ENCODE peak calls at places on chromosomes 3 and 15, in ten cellular contexts. One of them, this sample, is unnamed.

GRCh38 chr3:39147711-39148115 is 5.7 kb downstream of the CSRNP1 start:
- DNase-seq in CD4-positive, alpha-beta memory T cell: no peak
- DNase-seq in adipocyte: peak
- DNase-seq in fibroblast of the aortic adventitia: no peak
- DNase-seq in A549: no peak
- DNase-seq in K562: no peak
- DNase-seq in GM12865: peak
- DNase-seq in fibroblast of lung: peak
- DNase-seq in PC-3: peak
- DNase-seq in kidney: peak
- DNase-seq in this sample: peak

GRCh38 chr15:39834256-39834655 is 51.6 kb upstream of the FSIP1 start:
- DNase-seq in K562: no peak
- DNase-seq in adipocyte: peak
- DNase-seq in kidney: no peak
- DNase-seq in fibroblast of the aortic adventitia: peak
- DNase-seq in PC-3: peak
- DNase-seq in fibroblast of lung: peak
- DNase-seq in GM12865: no peak
- DNase-seq in CD4-positive, alpha-beta memory T cell: no peak
- DNase-seq in A549: no peak
- DNase-seq in this sample: no peak

GRCh38 chr3:184471439-184471838 is 90.1 kb upstream of the EPHB3 start:
- DNase-seq in GM12865: no peak
- DNase-seq in A549: no peak
- DNase-seq in fibroblast of the aortic adventitia: no peak
- DNase-seq in CD4-positive, alpha-beta memory T cell: no peak
- DNase-seq in K562: no peak
- DNase-seq in adipocyte: no peak
- DNase-seq in kidney: no peak
- DNase-seq in fibroblast of lung: no peak
- DNase-seq in PC-3: no peak
- DNase-seq in this sample: no peak

GRCh38 chr3:51384730-51385473 is at the start of gene MANF:
- DNase-seq in K562: peak
- DNase-seq in PC-3: peak
- DNase-seq in kidney: peak
- DNase-seq in A549: peak
- DNase-seq in GM12865: peak
- DNase-seq in adipocyte: peak
- DNase-seq in fibroblast of lung: peak
- DNase-seq in CD4-positive, alpha-beta memory T cell: peak
- DNase-seq in fibroblast of the aortic adventitia: peak
- DNase-seq in this sample: peak

GRCh38 chr15:36954486-36954885 is 145.9 kb downstream of the MEIS2 start:
- DNase-seq in K562: no peak
- DNase-seq in GM12865: no peak
- DNase-seq in fibroblast of lung: no peak
- DNase-seq in adipocyte: no peak
- DNase-seq in A549: no peak
- DNase-seq in kidney: no peak
- DNase-seq in CD4-positive, alpha-beta memory T cell: no peak
- DNase-seq in fibroblast of the aortic adventitia: peak
- DNase-seq in PC-3: peak
- DNase-seq in this sample: no peak

GRCh38 chr3:15051531-15051930 is 13.6 kb downstream of the MRPS25 start:
- DNase-seq in K562: peak
- DNase-seq in adipocyte: peak
- DNase-seq in CD4-positive, alpha-beta memory T cell: peak
- DNase-seq in kidney: no peak
- DNase-seq in A549: peak
- DNase-seq in fibroblast of lung: peak
- DNase-seq in PC-3: peak
- DNase-seq in GM12865: peak
- DNase-seq in fibroblast of the aortic adventitia: peak
- DNase-seq in this sample: peak

GRCh38 chr3:159936541-159936940 is 52.1 kb upstream of the IL12A start:
- DNase-seq in A549: no peak
- DNase-seq in GM12865: no peak
- DNase-seq in CD4-positive, alpha-beta memory T cell: no peak
- DNase-seq in fibroblast of lung: peak
- DNase-seq in kidney: no peak
- DNase-seq in fibroblast of the aortic adventitia: peak
- DNase-seq in adipocyte: peak
- DNase-seq in PC-3: no peak
- DNase-seq in K562: no peak
- DNase-seq in this sample: no peak

GRCh38 chr3:101184111-101184510 is 136.3 kb downstream of the IMPG2 start:
- DNase-seq in A549: no peak
- DNase-seq in PC-3: no peak
- DNase-seq in CD4-positive, alpha-beta memory T cell: no peak
- DNase-seq in fibroblast of the aortic adventitia: no peak
- DNase-seq in kidney: no peak
- DNase-seq in fibroblast of lung: no peak
- DNase-seq in K562: no peak
- DNase-seq in GM12865: no peak
- DNase-seq in adipocyte: peak
- DNase-seq in this sample: no peak

GRCh38 chr3:152172465-152172864 is 96.3 kb upstream of the MBNL1 start:
- DNase-seq in adipocyte: peak
- DNase-seq in K562: no peak
- DNase-seq in fibroblast of the aortic adventitia: peak
- DNase-seq in PC-3: no peak
- DNase-seq in kidney: no peak
- DNase-seq in GM12865: no peak
- DNase-seq in A549: no peak
- DNase-seq in CD4-positive, alpha-beta memory T cell: no peak
- DNase-seq in fibroblast of lung: peak
- DNase-seq in this sample: no peak

DNA sequence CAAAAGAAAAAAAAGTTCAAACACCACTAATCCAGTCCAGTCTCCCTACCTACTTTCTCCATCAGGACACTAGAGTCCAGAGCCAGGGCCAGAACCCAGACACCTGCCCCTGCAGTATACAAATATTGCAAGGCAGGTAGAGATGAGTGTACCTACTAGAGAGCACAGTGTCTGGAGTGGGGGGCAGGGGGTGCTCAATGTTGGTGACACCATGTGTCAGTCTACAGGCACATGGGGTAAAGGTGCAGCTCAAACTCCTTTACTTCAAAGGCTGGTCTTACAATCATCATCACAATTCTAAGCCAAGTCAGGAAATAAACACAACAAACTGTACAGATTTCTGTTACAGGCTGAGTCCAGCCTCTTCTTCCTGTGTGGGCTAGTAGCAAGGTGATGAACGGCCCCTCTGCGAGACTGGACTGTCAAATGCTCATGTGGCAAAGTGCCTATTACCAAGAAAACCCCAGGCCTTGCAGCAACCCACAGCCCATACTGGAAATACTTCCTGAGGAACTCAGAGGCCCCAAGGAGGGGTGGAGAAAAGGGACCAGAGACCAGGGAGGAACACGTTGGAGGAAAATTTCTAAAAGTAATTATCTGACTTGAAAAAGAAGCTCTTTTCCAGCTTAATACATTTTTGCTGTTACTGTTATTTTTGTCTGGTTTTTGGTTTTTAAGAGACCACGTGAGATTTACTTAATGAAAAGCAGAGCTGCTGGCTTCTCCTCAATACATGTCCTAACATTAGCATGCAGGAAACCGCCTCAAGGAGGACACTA is 29.7 kb downstream of the TBC1D2B start:
- DNase-seq in GM12865: no peak
- DNase-seq in adipocyte: peak
- DNase-seq in fibroblast of lung: peak
- DNase-seq in A549: no peak
- DNase-seq in CD4-positive, alpha-beta memory T cell: no peak
- DNase-seq in PC-3: no peak
- DNase-seq in K562: no peak
- DNase-seq in kidney: no peak
- DNase-seq in fibroblast of the aortic adventitia: peak
- DNase-seq in this sample: peak
- H3K4me3 ChIP-seq in GM12865: no peak
- H3K4me3 ChIP-seq in adipocyte: peak
- H3K4me3 ChIP-seq in fibroblast of lung: no peak
- H3K4me3 ChIP-seq in A549: no peak
- H3K4me3 ChIP-seq in CD4-positive, alpha-beta memory T cell: no peak
- H3K4me3 ChIP-seq in PC-3: no peak
- H3K4me3 ChIP-seq in K562: no peak
- H3K4me3 ChIP-seq in kidney: no peak
- H3K4me3 ChIP-seq in fibroblast of the aortic adventitia: no peak
- H3K4me3 ChIP-seq in this sample: peak

DNA sequence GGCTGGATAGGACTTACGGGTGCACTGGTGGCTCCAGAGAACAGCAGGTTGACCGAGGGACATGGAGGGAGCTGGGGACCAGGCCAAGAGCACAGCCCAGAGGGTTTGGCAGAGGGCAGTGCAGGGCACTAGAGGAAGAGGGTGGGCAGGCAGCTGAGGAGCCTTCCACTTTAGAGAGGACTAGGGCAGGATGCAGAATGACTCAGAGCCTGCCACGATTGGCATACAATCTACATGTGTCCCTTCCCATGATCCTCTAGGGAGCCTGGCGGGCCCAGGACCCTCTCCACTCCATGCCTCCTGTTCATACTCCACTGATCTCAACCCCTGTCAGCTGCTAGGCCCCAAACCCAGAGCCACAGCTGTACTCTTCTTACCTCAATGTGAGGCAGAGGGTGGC is 14.4 kb upstream of the APEH start:
- DNase-seq in PC-3: no peak
- DNase-seq in fibroblast of the aortic adventitia: no peak
- DNase-seq in K562: no peak
- DNase-seq in fibroblast of lung: no peak
- DNase-seq in kidney: no peak
- DNase-seq in A549: no peak
- DNase-seq in adipocyte: no peak
- DNase-seq in GM12865: no peak
- DNase-seq in CD4-positive, alpha-beta memory T cell: no peak
- DNase-seq in this sample: no peak
- H3K4me3 ChIP-seq in PC-3: no peak
- H3K4me3 ChIP-seq in fibroblast of the aortic adventitia: no peak
- H3K4me3 ChIP-seq in K562: no peak
- H3K4me3 ChIP-seq in fibroblast of lung: no peak
- H3K4me3 ChIP-seq in kidney: no peak
- H3K4me3 ChIP-seq in A549: no peak
- H3K4me3 ChIP-seq in adipocyte: no peak
- H3K4me3 ChIP-seq in GM12865: no peak
- H3K4me3 ChIP-seq in CD4-positive, alpha-beta memory T cell: no peak
- H3K4me3 ChIP-seq in this sample: no peak

GRCh38 chr3:12024959-12025570 is 20.9 kb downstream of the SYN2 start:
- DNase-seq in PC-3: no peak
- DNase-seq in adipocyte: no peak
- DNase-seq in K562: no peak
- DNase-seq in A549: no peak
- DNase-seq in GM12865: no peak
- DNase-seq in fibroblast of the aortic adventitia: no peak
- DNase-seq in kidney: no peak
- DNase-seq in fibroblast of lung: no peak
- DNase-seq in CD4-positive, alpha-beta memory T cell: no peak
- DNase-seq in this sample: no peak
- H3K4me3 ChIP-seq in PC-3: no peak
- H3K4me3 ChIP-seq in adipocyte: no peak
- H3K4me3 ChIP-seq in K562: no peak
- H3K4me3 ChIP-seq in A549: no peak
- H3K4me3 ChIP-seq in GM12865: no peak
- H3K4me3 ChIP-seq in fibroblast of the aortic adventitia: no peak
- H3K4me3 ChIP-seq in kidney: no peak
- H3K4me3 ChIP-seq in fibroblast of lung: no peak
- H3K4me3 ChIP-seq in CD4-positive, alpha-beta memory T cell: no peak
- H3K4me3 ChIP-seq in this sample: no peak

GRCh38 chr15:88258021-88258641 is 1.6 kb upstream of the NTRK3 start:
- DNase-seq in CD4-positive, alpha-beta memory T cell: no peak
- DNase-seq in A549: peak
- DNase-seq in fibroblast of lung: no peak
- DNase-seq in adipocyte: peak
- DNase-seq in fibroblast of the aortic adventitia: peak
- DNase-seq in K562: peak
- DNase-seq in GM12865: no peak
- DNase-seq in kidney: no peak
- DNase-seq in PC-3: no peak
- DNase-seq in this sample: no peak
- H3K4me3 ChIP-seq in CD4-positive, alpha-beta memory T cell: no peak
- H3K4me3 ChIP-seq in A549: peak
- H3K4me3 ChIP-seq in fibroblast of lung: no peak
- H3K4me3 ChIP-seq in adipocyte: no peak
- H3K4me3 ChIP-seq in fibroblast of the aortic adventitia: peak
- H3K4me3 ChIP-seq in K562: no peak
- H3K4me3 ChIP-seq in GM12865: no peak
- H3K4me3 ChIP-seq in kidney: no peak
- H3K4me3 ChIP-seq in PC-3: no peak
- H3K4me3 ChIP-seq in this sample: no peak

GRCh38 chr3:194181612-194182011 is 45.7 kb downstream of the HES1 start:
- DNase-seq in kidney: no peak
- DNase-seq in A549: no peak
- DNase-seq in fibroblast of lung: no peak
- DNase-seq in fibroblast of the aortic adventitia: no peak
- DNase-seq in adipocyte: no peak
- DNase-seq in K562: no peak
- DNase-seq in GM12865: no peak
- DNase-seq in PC-3: no peak
- DNase-seq in CD4-positive, alpha-beta memory T cell: no peak
- DNase-seq in this sample: no peak
- H3K4me3 ChIP-seq in kidney: no peak
- H3K4me3 ChIP-seq in A549: no peak
- H3K4me3 ChIP-seq in fibroblast of lung: no peak
- H3K4me3 ChIP-seq in fibroblast of the aortic adventitia: no peak
- H3K4me3 ChIP-seq in adipocyte: no peak
- H3K4me3 ChIP-seq in K562: no peak
- H3K4me3 ChIP-seq in GM12865: no peak
- H3K4me3 ChIP-seq in PC-3: no peak
- H3K4me3 ChIP-seq in CD4-positive, alpha-beta memory T cell: no peak
- H3K4me3 ChIP-seq in this sample: no peak

GRCh38 chr3:157156844-157157635 is 2.9 kb downstream of the CCNL1 start:
- DNase-seq in adipocyte: peak
- DNase-seq in K562: no peak
- DNase-seq in PC-3: no peak
- DNase-seq in kidney: no peak
- DNase-seq in fibroblast of lung: no peak
- DNase-seq in CD4-positive, alpha-beta memory T cell: no peak
- DNase-seq in GM12865: no peak
- DNase-seq in A549: no peak
- DNase-seq in fibroblast of the aortic adventitia: peak
- DNase-seq in this sample: no peak
- H3K4me3 ChIP-seq in adipocyte: peak
- H3K4me3 ChIP-seq in K562: peak
- H3K4me3 ChIP-seq in PC-3: peak
- H3K4me3 ChIP-seq in kidney: peak
- H3K4me3 ChIP-seq in fibroblast of lung: peak
- H3K4me3 ChIP-seq in CD4-positive, alpha-beta memory T cell: no peak
- H3K4me3 ChIP-seq in GM12865: peak
- H3K4me3 ChIP-seq in A549: peak
- H3K4me3 ChIP-seq in fibroblast of the aortic adventitia: peak
- H3K4me3 ChIP-seq in this sample: no peak

This sample was measured in Jurkat, Clone E6-1.